ENCODE peak calls at places on chromosomes 7 and 10, in seven cellular contexts. D, I, O, X, Z, K and W are unnamed samples.

GRCh38 chr7:77199008-77199966 is at the start of gene FGL2:
- DNase-seq in D (peak; percentile 54), X (peak; percentile 59), Z (peak; percentile 26), O (peak; percentile 54), K (no peak), I (peak; percentile 62), W (no peak)

GRCh38 chr10:71134732-71135211 is 77.6 kb upstream of the UNC5B start:
- DNase-seq in D (no peak), K (no peak), O (no peak), X (no peak), Z (no peak), I (peak; percentile 22), W (no peak)

GRCh38 chr10:86357041-86357440 is 9.6 kb downstream of the GRID1 start:
- DNase-seq in Z (no peak), D (no peak), X (no peak), O (no peak), I (no peak), K (no peak), W (no peak)

GRCh38 chr10:89887406-89887805 is 186.0 kb downstream of the KIF20B start:
- DNase-seq in X (no peak), O (no peak), K (no peak), I (no peak), Z (no peak), D (no peak), W (no peak)

GRCh38 chr7:64888561-64888900 is 14.5 kb upstream of the ZNF273 start:
- DNase-seq in O (no peak), Z (peak; percentile 18), X (no peak), K (no peak), I (peak; percentile 28), D (no peak), W (no peak)

GRCh38 chr7:73851410-73852338 is 9.3 kb upstream of the TMEM270 start:
- DNase-seq in X (no peak), Z (no peak), O (no peak), D (no peak), I (no peak), K (peak; percentile 51), W (no peak)

GRCh38 chr7:95608344-95609173 is 12.2 kb upstream of the PDK4 start:
- DNase-seq in K (peak; percentile 83), O (peak; percentile 88), Z (peak; percentile 73), X (peak; percentile 93), D (peak; percentile 95), I (peak; percentile 74), W (peak; percentile 45)

GRCh38 chr10:68633816-68634466 is 73.8 kb downstream of the TET1 start:
- DNase-seq in D (no peak), K (no peak), Z (no peak), X (no peak), O (no peak), I (no peak), W (no peak)

GRCh38 chr10:17742918-17743317 is 9.1 kb upstream of the TMEM236 start:
- DNase-seq in K (peak; percentile 64), X (peak; percentile 45), D (peak; percentile 44), Z (peak; percentile 72), I (peak; percentile 66), O (peak; percentile 59), W (peak; percentile 70)

GRCh38 chr10:80131499-80131901 is 1.0 kb upstream of the PLAC9 start:
- DNase-seq in D (no peak), O (no peak), Z (no peak), K (no peak), I (peak; percentile 76), X (no peak), W (no peak)

GRCh38 chr7:128937647-128938523 is at the start of gene IRF5:
- DNase-seq in Z (peak; percentile 59), X (peak; percentile 56), O (no peak), D (peak; percentile 76), K (peak; percentile 81), I (peak; percentile 67), W (no peak)

GRCh38 chr10:59709472-59710125 is at the start of gene SLC16A9:
- DNase-seq in Z (peak; percentile 77), D (peak; percentile 67), I (peak; percentile 89), X (peak; percentile 47), O (peak; percentile 77), K (peak; percentile 72), W (peak; percentile 67)

GRCh38 chr10:59320370-59320769 is 42.0 kb downstream of the FAM13C start:
- DNase-seq in O (no peak), Z (no peak), K (no peak), D (no peak), X (no peak), I (no peak), W (no peak)

GRCh38 chr7:24920702-24921679 is 59.0 kb downstream of the OSBPL3 start:
- DNase-seq in D (peak; percentile 55), Z (no peak), I (no peak), K (no peak), X (no peak), O (no peak), W (no peak)

GRCh38 chr7:64638822-64639221 is 27.1 kb upstream of the ZNF107 start:
- DNase-seq in O (no peak), D (no peak), K (no peak), Z (no peak), I (no peak), X (no peak), W (no peak)

GRCh38 chr10:31171402-31172120 is 139.9 kb upstream of the ZNF438 start:
- DNase-seq in O (no peak), I (no peak), D (no peak), Z (no peak), K (no peak), X (no peak), W (no peak)

GRCh38 chr7:50303894-50304157 is 690 bp upstream of the IKZF1 start:
- DNase-seq in D (no peak), O (no peak), X (no peak), I (peak; percentile 51), K (no peak), Z (no peak), W (no peak)

GRCh38 chr7:138872576-138872975 is 74.6 kb upstream of the ATP6V0A4 start:
- DNase-seq in D (no peak), O (no peak), I (no peak), K (peak; percentile 39), X (no peak), Z (no peak), W (no peak)

GRCh38 chr10:97748116-97748515 is 11.2 kb downstream of the ZFYVE27 start:
- DNase-seq in K (no peak), X (no peak), Z (no peak), D (no peak), O (no peak), I (no peak), W (no peak)
- TF ChIP-seq CTCF in K (no peak), X (no peak), Z (no peak), D (no peak), O (no peak), I (no peak), W (no peak)

DNA sequence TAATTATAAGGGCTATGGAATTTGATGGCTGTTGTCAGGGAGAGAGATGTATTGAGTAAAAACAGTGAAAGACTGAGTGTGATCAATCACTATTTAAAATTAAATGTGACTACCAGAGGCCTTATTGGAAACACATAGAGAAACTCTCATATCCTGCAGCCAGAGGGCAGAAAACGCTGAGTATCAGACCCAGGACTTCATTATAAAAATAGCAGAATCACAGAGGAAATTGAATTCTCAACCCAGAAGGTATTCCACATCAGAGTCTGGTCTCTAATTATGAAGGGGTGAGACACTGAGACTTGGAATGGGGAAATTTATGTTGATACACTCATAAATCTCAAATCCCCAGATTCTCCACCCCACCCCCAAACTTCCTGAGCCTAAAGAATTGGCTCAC is 69.5 kb upstream of the IL6 start:
- DNase-seq in D (no peak), Z (no peak), I (no peak), O (no peak), X (no peak), K (no peak), W (no peak)
- TF ChIP-seq CTCF in D (no peak), Z (no peak), I (peak; percentile 31), O (no peak), X (no peak), K (no peak), W (no peak)

GRCh38 chr10:100519321-100520051 is at the start of gene SEC31B:
- DNase-seq in X (peak; percentile 53), D (peak; percentile 48), K (no peak), I (peak; percentile 76), O (no peak), Z (peak; percentile 78), W (peak; percentile 60)

GRCh38 chr10:100518761-100519241 is 860 bp downstream of the SEC31B start:
- DNase-seq in I (peak; percentile 87), Z (peak; percentile 79), K (peak; percentile 47), O (no peak), X (peak; percentile 30), D (peak; percentile 65), W (peak; percentile 83)

GRCh38 chr10:100515612-100516011 is 4.0 kb downstream of the SEC31B start:
- DNase-seq in I (no peak), K (no peak), X (no peak), Z (no peak), O (no peak), D (no peak), W (no peak)

GRCh38 chr10:100520811-100521210 is 1.1 kb upstream of the SEC31B start:
- DNase-seq in O (no peak), K (no peak), X (no peak), Z (no peak), I (no peak), D (no peak), W (no peak)

GRCh38 chr10:100516847-100517246 is 2.8 kb downstream of the SEC31B start:
- DNase-seq in O (no peak), X (no peak), Z (peak; percentile 10), D (no peak), K (no peak), I (peak; percentile 64), W (no peak)
- TF ChIP-seq CTCF in O (no peak), X (peak; percentile 25), Z (peak; percentile 14), D (no peak), K (no peak), I (peak; percentile 47), W (peak; percentile 28)

GRCh38 chr10:27068217-27068891 is 31.9 kb downstream of the ANKRD26 start:
- DNase-seq in X (no peak), Z (no peak), I (no peak), O (no peak), K (no peak), D (no peak), W (no peak)

DNA sequence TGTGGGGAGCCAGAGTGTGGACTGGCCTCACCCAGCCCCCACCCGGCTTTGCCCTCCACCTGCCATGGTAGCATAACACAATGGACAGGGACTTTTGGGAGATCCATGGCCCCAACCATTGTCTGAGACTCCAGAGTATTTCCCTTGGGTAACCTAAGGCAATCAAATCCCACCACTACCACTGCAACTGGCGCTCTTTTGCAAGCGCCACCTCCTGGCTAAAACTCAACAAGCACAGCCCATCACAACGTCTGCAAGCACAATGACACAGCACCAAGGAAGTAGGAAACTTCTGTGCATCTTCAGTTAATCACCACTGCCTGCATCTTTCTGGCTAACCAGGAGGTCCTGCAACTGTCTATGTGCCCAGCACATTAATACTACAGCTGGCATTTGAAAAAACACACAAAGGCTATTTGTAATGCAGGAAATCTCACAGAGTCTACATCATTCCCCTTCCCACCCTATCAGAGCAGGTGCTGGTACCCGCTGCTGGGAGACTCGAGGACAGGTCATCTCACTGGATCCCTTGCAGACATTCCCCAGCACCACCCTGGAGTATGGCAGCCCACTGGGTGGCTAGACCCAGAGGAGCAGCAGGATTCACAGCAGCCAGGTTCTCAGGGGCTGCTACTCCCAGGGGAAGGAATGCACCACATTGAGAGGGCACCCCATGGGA is 27.7 kb downstream of the ANKRD26 start:
- DNase-seq in Z (no peak), K (no peak), D (no peak), I (peak; percentile 79), O (no peak), X (no peak), W (no peak)
- TF ChIP-seq CTCF in Z (no peak), K (no peak), D (no peak), I (peak; percentile 77), O (no peak), X (no peak), W (peak; percentile 20)

GRCh38 chr10:102713814-102714620 is at the start of gene ARL3:
- DNase-seq in I (peak; percentile 98), X (peak; percentile 98), D (peak; percentile 98), O (peak; percentile 98), Z (peak; percentile 96), K (peak; percentile 93), W (peak; percentile 92)
- TF ChIP-seq CTCF in I (no peak), X (peak; percentile 61), D (no peak), O (peak; percentile 52), Z (peak; percentile 12), K (peak; percentile 45), W (peak; percentile 71)